ENCODE peak calls at places on chromosomes 11 and 22, in seven cellular contexts. S is OCI-M1, K is progenitor cell of endocrine pancreas, J is lower lobe of right lung, Z is hypothalamus, B is left kidney, W is KG1. X is an unnamed sample.

GRCh38 chr11:70824590-70825300 is 426.4 kb downstream of the CTTN start:
- DNase-seq in B (peak; percentile 51), Z (no peak), S (peak; percentile 34), K (no peak), J (no peak), W (peak; percentile 59), X (no peak)

GRCh38 chr22:32803020-32803758 is 1.7 kb downstream of the TIMP3 start:
- DNase-seq in S (peak; percentile 42), B (peak; percentile 80), K (no peak), W (no peak), Z (no peak), J (no peak), X (peak; percentile 57)

GRCh38 chr22:20561882-20562281 is 54.5 kb downstream of the MED15 start:
- DNase-seq in J (no peak), W (no peak), B (no peak), K (no peak), Z (no peak), S (no peak), X (no peak)

GRCh38 chr11:66346476-66347424 is 679 bp downstream of the B4GAT1 start:
- DNase-seq in Z (no peak), K (no peak), B (no peak), S (no peak), J (no peak), W (no peak), X (peak; percentile 41)

GRCh38 chr11:119484741-119485605 is 62.0 kb upstream of the THY1 start:
- DNase-seq in B (peak; percentile 58), J (no peak), Z (no peak), W (no peak), S (no peak), K (no peak), X (no peak)

GRCh38 chr11:12164061-12165014 is 53.9 kb downstream of the MICAL2 start:
- DNase-seq in Z (no peak), K (no peak), S (no peak), J (no peak), W (no peak), B (no peak), X (peak; percentile 47)

GRCh38 chr11:125975634-125976033 is 29.8 kb downstream of the VSIG10L2 start:
- DNase-seq in K (no peak), Z (no peak), B (no peak), W (no peak), J (no peak), S (no peak), X (no peak)

GRCh38 chr22:42994917-42995562 is 19.9 kb downstream of the PACSIN2 start:
- DNase-seq in S (peak; percentile 17), W (peak; percentile 37), B (peak; percentile 45), Z (no peak), K (no peak), J (peak; percentile 65), X (peak; percentile 94)

GRCh38 chr11:119689318-119689717 is 39.7 kb downstream of the NECTIN1 start:
- DNase-seq in K (no peak), Z (no peak), S (no peak), J (no peak), W (no peak), B (no peak), X (no peak)

GRCh38 chr22:17190702-17191101 is 28.5 kb downstream of the ADA2 start:
- DNase-seq in Z (no peak), K (no peak), B (no peak), S (no peak), J (no peak), W (no peak), X (no peak)

GRCh38 chr11:46367244-46367915 is 14.1 kb upstream of the MDK start:
- DNase-seq in B (peak; percentile 72), S (peak; percentile 58), J (peak; percentile 82), K (peak; percentile 67), Z (no peak), W (peak; percentile 18), X (peak; percentile 75)

GRCh38 chr11:279040-279965 is 1.1 kb downstream of the NLRP6 start:
- DNase-seq in Z (no peak), W (no peak), J (peak; percentile 61), K (no peak), S (no peak), B (no peak), X (no peak)

GRCh38 chr11:17381156-17381555 is 7.3 kb downstream of the KCNJ11 start:
- DNase-seq in B (no peak), Z (no peak), J (no peak), S (no peak), K (no peak), W (no peak), X (no peak)

GRCh38 chr11:27046956-27047355 is 6.3 kb downstream of the BBOX1 start:
- DNase-seq in W (no peak), B (no peak), J (no peak), Z (no peak), K (no peak), S (no peak), X (no peak)

GRCh38 chr11:117966908-117967307 is 19.3 kb upstream of the IL10RA start:
- DNase-seq in S (no peak), B (no peak), Z (no peak), K (no peak), J (no peak), W (no peak), X (no peak)

GRCh38 chr22:20748082-20748481 is 25.8 kb upstream of the SERPIND1 start:
- DNase-seq in K (no peak), Z (no peak), S (no peak), J (no peak), W (no peak), B (no peak), X (no peak)

GRCh38 chr22:19984851-19985811 is 31.5 kb downstream of the ARVCF start:
- DNase-seq in Z (no peak), B (no peak), K (no peak), S (no peak), J (no peak), W (no peak), X (no peak)

GRCh38 chr11:124194696-124195418 is 11.7 kb downstream of the OR10D3 start:
- DNase-seq in S (peak; percentile 95), Z (no peak), W (peak; percentile 75), B (peak; percentile 78), J (no peak), K (no peak), X (peak; percentile 72)

GRCh38 chr22:42344391-42344861 is 74.0 kb upstream of the TCF20 start:
- DNase-seq in K (no peak), J (no peak), B (peak; percentile 68), W (no peak), S (no peak), Z (peak; percentile 42), X (no peak)

GRCh38 chr11:126153999-126154398 is 57.5 kb downstream of the RPUSD4 start:
- DNase-seq in W (no peak), K (no peak), J (no peak), B (peak; percentile 86), S (no peak), Z (no peak), X (peak; percentile 56)

GRCh38 chr11:114416441-114416928 is 16.0 kb downstream of the RBM7 start:
- DNase-seq in B (no peak), Z (no peak), J (no peak), S (peak; percentile 35), K (no peak), W (no peak), X (peak; percentile 38)

GRCh38 chr22:42280140-42280539 is 9.7 kb upstream of the TCF20 start:
- DNase-seq in W (no peak), B (no peak), S (no peak), Z (no peak), K (no peak), J (no peak), X (no peak)

GRCh38 chr11:12170501-12170900 is 60.1 kb downstream of the MICAL2 start:
- DNase-seq in S (no peak), Z (no peak), B (no peak), K (no peak), W (no peak), J (no peak), X (no peak)

GRCh38 chr11:112113539-112114457 is 27.1 kb downstream of the SDHD start:
- DNase-seq in W (peak; percentile 50), S (peak; percentile 80), K (no peak), J (no peak), Z (no peak), B (peak; percentile 77), X (peak; percentile 91)

X was measured in adipocyte.